ENCODE peak calls at places on chromosomes 6 and 20, in eight cellular contexts. L is HCT116, G is H1, S is K562, Z is A549, B is HepG2, I is GM12878, J is endothelial cell of umbilical vein. V is an unnamed sample.
A peak's percentile ranks its signal among the peaks of the same experiment; 100 is the strongest.

GRCh38 chr6:72140795-72141194 is 254.4 kb downstream of the RIMS1 start:
- DNase-seq in S (no peak), B (no peak), I (no peak), G (no peak), Z (no peak), J (no peak), L (no peak), V (no peak)

GRCh38 chr20:60863548-60863947 is 388.5 kb upstream of the CDH4 start:
- DNase-seq in Z (no peak), I (no peak), S (no peak), L (no peak), G (no peak), B (no peak), J (no peak), V (no peak)

GRCh38 chr6:151493495-151494234 is at the start of gene CCDC170:
- DNase-seq in I (no peak), S (no peak), G (no peak), B (peak; percentile 61), L (no peak), J (peak; percentile 52), Z (peak; percentile 25), V (peak; percentile 69)

GRCh38 chr6:12060780-12061619 is 48.9 kb downstream of the HIVEP1 start:
- DNase-seq in G (peak; percentile 46), S (peak; percentile 50), B (no peak), I (peak; percentile 87), Z (peak; percentile 28), L (no peak), J (no peak), V (peak; percentile 95)

GRCh38 chr6:4085329-4085695 is 6.4 kb upstream of the FAM217A start:
- DNase-seq in S (no peak), G (no peak), L (no peak), J (no peak), I (no peak), Z (no peak), B (no peak), V (no peak)

GRCh38 chr20:46021361-46022359 is 7.4 kb upstream of the SLC12A5 start:
- DNase-seq in S (peak; percentile 95), G (peak; percentile 94), Z (peak; percentile 69), L (no peak), J (peak; percentile 38), I (no peak), B (peak; percentile 69), V (peak; percentile 92)

GRCh38 chr20:49697071-49697470 is 16.6 kb downstream of the B4GALT5 start:
- DNase-seq in G (no peak), B (no peak), I (no peak), S (no peak), L (no peak), J (no peak), Z (no peak), V (no peak)

GRCh38 chr6:112153926-112154621 is 66.7 kb downstream of the FAM229B start:
- DNase-seq in L (no peak), Z (peak; percentile 1), J (peak; percentile 26), G (no peak), B (no peak), I (no peak), S (peak; percentile 14), V (peak; percentile 40)

GRCh38 chr6:121522771-121523386 is 87.4 kb downstream of the GJA1 start:
- DNase-seq in J (no peak), B (no peak), Z (no peak), S (no peak), G (no peak), I (no peak), L (no peak), V (no peak)

GRCh38 chr6:121521164-121521555 is 85.7 kb downstream of the GJA1 start:
- DNase-seq in S (no peak), L (no peak), G (no peak), J (no peak), Z (no peak), B (no peak), I (no peak), V (no peak)

GRCh38 chr6:121520337-121521163 is 85.1 kb downstream of the GJA1 start:
- DNase-seq in I (no peak), L (no peak), Z (peak; percentile 3), J (peak; percentile 99), B (no peak), G (peak; percentile 34), S (no peak), V (no peak)

GRCh38 chr6:121523628-121524027 is 88.2 kb downstream of the GJA1 start:
- DNase-seq in S (no peak), Z (no peak), L (no peak), I (no peak), B (no peak), J (peak; percentile 45), G (no peak), V (no peak)

GRCh38 chr6:121522265-121522664 is 86.8 kb downstream of the GJA1 start:
- DNase-seq in S (no peak), I (no peak), L (no peak), J (peak; percentile 99), Z (peak; percentile 9), G (no peak), B (no peak), V (no peak)
- H3K4me3 ChIP-seq in S (no peak overlapping the region), I (no peak overlapping the region), L (no peak overlapping the region), J (no peak overlapping the region), Z (no peak overlapping the region), G (no peak overlapping the region), B (no peak overlapping the region), V (no peak overlapping the region)

DNA sequence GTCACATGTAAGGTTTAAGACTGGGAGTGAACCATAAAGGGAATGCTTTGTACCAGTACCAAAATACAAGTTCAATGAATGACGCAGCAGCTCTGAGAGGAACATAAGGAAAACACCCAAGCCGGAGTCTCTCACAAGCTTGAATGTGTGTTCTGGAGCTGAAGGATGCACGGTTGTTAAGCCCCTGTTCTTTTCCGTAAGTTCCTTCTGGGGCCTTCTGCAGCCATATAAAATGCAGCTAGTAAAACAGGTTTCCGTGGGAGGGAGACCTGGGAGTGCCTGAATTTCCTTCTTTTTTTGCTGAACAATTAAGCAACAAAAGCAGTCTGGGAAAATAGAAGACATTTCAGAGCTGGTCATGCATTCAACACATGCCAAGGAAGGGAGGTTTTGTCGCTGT is 73.2 kb upstream of the JAG1 start:
- DNase-seq in Z (no peak), G (no peak), J (no peak), L (no peak), S (no peak), B (no peak), I (no peak), V (no peak)
- TF ChIP-seq POLR2A in Z (no peak), G (no peak), J (no peak), L (no peak), S (no peak), B (no peak), I (no peak), V (no peak)

GRCh38 chr6:40425192-40425919 is 161.8 kb downstream of the LRFN2 start:
- DNase-seq in Z (no peak), I (no peak), G (no peak), L (no peak), S (no peak), J (no peak), B (no peak), V (no peak)
- TF ChIP-seq MAX in Z (no peak), I (no peak), G (no peak), L (no peak), S (no peak), J (no peak), B (no peak), V (no peak)

DNA sequence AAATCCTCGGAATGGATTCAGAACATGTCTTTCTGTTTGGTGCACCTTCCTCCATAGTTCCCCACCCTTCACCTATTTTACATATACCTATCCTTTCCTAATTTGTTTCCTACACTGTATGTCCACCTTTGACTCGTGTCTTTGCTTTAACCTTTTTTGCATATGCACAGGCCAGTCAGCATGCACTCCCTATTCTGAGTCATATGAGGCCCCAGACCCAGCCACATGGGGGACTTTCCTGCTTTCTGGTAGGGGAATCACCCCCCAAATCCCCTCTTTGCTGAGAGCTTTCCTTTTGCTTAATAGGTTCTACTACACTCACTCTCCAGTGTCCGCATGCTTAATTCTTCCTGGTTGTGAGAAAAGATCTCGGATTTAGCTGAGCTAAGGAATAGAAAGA is 393.8 kb upstream of the IMPG1 start:
- DNase-seq in S (no peak), J (no peak), B (no peak), Z (no peak), I (peak; percentile 1), L (no peak), G (no peak), V (no peak)
- H3K4me3 ChIP-seq in S (no peak overlapping the region), J (no peak overlapping the region), B (no peak overlapping the region), Z (no peak overlapping the region), I (no peak overlapping the region), L (no peak overlapping the region), G (no peak overlapping the region), V (no peak overlapping the region)